ENCODE peak calls at places on chromosome 6, in five cellular contexts. One of them, this sample, is unnamed.
A peak's percentile ranks its signal among the peaks of the same experiment; 100 is the strongest.

GRCh38 chr6:57130784-57131183 is 40.8 kb downstream of the ZNF451 start:
- DNase-seq in heart left ventricle: no peak
- DNase-seq in stimulated activated CD8-positive, alpha-beta memory T cell treated with anti-CD3 and anti-CD28 coated beads, Interleukin-4, amount 100 ng/mL, for 1 hour: no peak
- DNase-seq in astrocyte of the spinal cord: no peak
- DNase-seq in neural progenitor cell: no peak
- DNase-seq in this sample: no peak

GRCh38 chr6:84492246-84493135 is 265.0 kb upstream of the CEP162 start:
- DNase-seq in heart left ventricle: no peak
- DNase-seq in stimulated activated CD8-positive, alpha-beta memory T cell treated with anti-CD3 and anti-CD28 coated beads, Interleukin-4, amount 100 ng/mL, for 1 hour: no peak
- DNase-seq in astrocyte of the spinal cord: peak; percentile 5
- DNase-seq in neural progenitor cell: no peak
- DNase-seq in this sample: peak; percentile 39

GRCh38 chr6:156731436-156731835 is 45.7 kb upstream of the ARID1B start:
- DNase-seq in heart left ventricle: no peak
- DNase-seq in stimulated activated CD8-positive, alpha-beta memory T cell treated with anti-CD3 and anti-CD28 coated beads, Interleukin-4, amount 100 ng/mL, for 1 hour: no peak
- DNase-seq in astrocyte of the spinal cord: peak; percentile 27
- DNase-seq in neural progenitor cell: peak; percentile 63
- DNase-seq in this sample: peak; percentile 27

GRCh38 chr6:132190815-132191175 is 210.5 kb downstream of the MOXD1 start:
- DNase-seq in heart left ventricle: no peak
- DNase-seq in stimulated activated CD8-positive, alpha-beta memory T cell treated with anti-CD3 and anti-CD28 coated beads, Interleukin-4, amount 100 ng/mL, for 1 hour: no peak
- DNase-seq in astrocyte of the spinal cord: peak; percentile 72
- DNase-seq in neural progenitor cell: no peak
- DNase-seq in this sample: peak; percentile 61

GRCh38 chr6:13526718-13527668 is 39.6 kb upstream of the GFOD1 start:
- DNase-seq in heart left ventricle: peak; percentile 52
- DNase-seq in stimulated activated CD8-positive, alpha-beta memory T cell treated with anti-CD3 and anti-CD28 coated beads, Interleukin-4, amount 100 ng/mL, for 1 hour: no peak
- DNase-seq in astrocyte of the spinal cord: no peak
- DNase-seq in neural progenitor cell: no peak
- DNase-seq in this sample: no peak

GRCh38 chr6:138382498-138383265 is 5.0 kb downstream of the SMIM28 start:
- DNase-seq in heart left ventricle: no peak
- DNase-seq in stimulated activated CD8-positive, alpha-beta memory T cell treated with anti-CD3 and anti-CD28 coated beads, Interleukin-4, amount 100 ng/mL, for 1 hour: no peak
- DNase-seq in astrocyte of the spinal cord: no peak
- DNase-seq in neural progenitor cell: no peak
- DNase-seq in this sample: no peak

GRCh38 chr6:121886223-121886830 is 450.9 kb downstream of the GJA1 start:
- DNase-seq in heart left ventricle: no peak
- DNase-seq in stimulated activated CD8-positive, alpha-beta memory T cell treated with anti-CD3 and anti-CD28 coated beads, Interleukin-4, amount 100 ng/mL, for 1 hour: no peak
- DNase-seq in astrocyte of the spinal cord: no peak
- DNase-seq in neural progenitor cell: no peak
- DNase-seq in this sample: peak; percentile 45

GRCh38 chr6:52195886-52196285 is 9.7 kb downstream of the IL17A start:
- DNase-seq in heart left ventricle: no peak
- DNase-seq in stimulated activated CD8-positive, alpha-beta memory T cell treated with anti-CD3 and anti-CD28 coated beads, Interleukin-4, amount 100 ng/mL, for 1 hour: no peak
- DNase-seq in astrocyte of the spinal cord: no peak
- DNase-seq in neural progenitor cell: no peak
- DNase-seq in this sample: no peak

GRCh38 chr6:56594699-56595098 is 48.0 kb downstream of the DST start:
- DNase-seq in heart left ventricle: no peak
- DNase-seq in stimulated activated CD8-positive, alpha-beta memory T cell treated with anti-CD3 and anti-CD28 coated beads, Interleukin-4, amount 100 ng/mL, for 1 hour: no peak
- DNase-seq in astrocyte of the spinal cord: no peak
- DNase-seq in neural progenitor cell: no peak
- DNase-seq in this sample: no peak

GRCh38 chr6:35664945-35665344 is 23.8 kb downstream of the FKBP5 start:
- DNase-seq in heart left ventricle: no peak
- DNase-seq in stimulated activated CD8-positive, alpha-beta memory T cell treated with anti-CD3 and anti-CD28 coated beads, Interleukin-4, amount 100 ng/mL, for 1 hour: no peak
- DNase-seq in astrocyte of the spinal cord: no peak
- DNase-seq in neural progenitor cell: no peak
- DNase-seq in this sample: no peak

GRCh38 chr6:55433446-55434130 is 106.3 kb downstream of the GFRAL start:
- DNase-seq in heart left ventricle: no peak
- DNase-seq in stimulated activated CD8-positive, alpha-beta memory T cell treated with anti-CD3 and anti-CD28 coated beads, Interleukin-4, amount 100 ng/mL, for 1 hour: no peak
- DNase-seq in astrocyte of the spinal cord: peak; percentile 40
- DNase-seq in neural progenitor cell: peak; percentile 50
- DNase-seq in this sample: peak; percentile 66

GRCh38 chr6:48378874-48379407 is 267.9 kb upstream of the PTCHD4 start:
- DNase-seq in heart left ventricle: no peak
- DNase-seq in stimulated activated CD8-positive, alpha-beta memory T cell treated with anti-CD3 and anti-CD28 coated beads, Interleukin-4, amount 100 ng/mL, for 1 hour: no peak
- DNase-seq in astrocyte of the spinal cord: no peak
- DNase-seq in neural progenitor cell: no peak
- DNase-seq in this sample: no peak

GRCh38 chr6:27374824-27375612 is 13.5 kb upstream of the ZNF391 start:
- DNase-seq in heart left ventricle: peak; percentile 86
- DNase-seq in stimulated activated CD8-positive, alpha-beta memory T cell treated with anti-CD3 and anti-CD28 coated beads, Interleukin-4, amount 100 ng/mL, for 1 hour: peak; percentile 31
- DNase-seq in astrocyte of the spinal cord: peak; percentile 33
- DNase-seq in neural progenitor cell: peak; percentile 92
- DNase-seq in this sample: peak; percentile 47

GRCh38 chr6:81694855-81695254 is 57.6 kb downstream of the TENT5A start:
- DNase-seq in heart left ventricle: no peak
- DNase-seq in stimulated activated CD8-positive, alpha-beta memory T cell treated with anti-CD3 and anti-CD28 coated beads, Interleukin-4, amount 100 ng/mL, for 1 hour: no peak
- DNase-seq in astrocyte of the spinal cord: no peak
- DNase-seq in neural progenitor cell: no peak
- DNase-seq in this sample: no peak

GRCh38 chr6:165880721-165881120 is 217.7 kb upstream of the PDE10A start:
- DNase-seq in heart left ventricle: no peak
- DNase-seq in stimulated activated CD8-positive, alpha-beta memory T cell treated with anti-CD3 and anti-CD28 coated beads, Interleukin-4, amount 100 ng/mL, for 1 hour: no peak
- DNase-seq in astrocyte of the spinal cord: no peak
- DNase-seq in neural progenitor cell: no peak
- DNase-seq in this sample: no peak

GRCh38 chr6:16785496-16785895 is 24.2 kb upstream of the ATXN1 start:
- DNase-seq in heart left ventricle: no peak
- DNase-seq in stimulated activated CD8-positive, alpha-beta memory T cell treated with anti-CD3 and anti-CD28 coated beads, Interleukin-4, amount 100 ng/mL, for 1 hour: no peak
- DNase-seq in astrocyte of the spinal cord: no peak
- DNase-seq in neural progenitor cell: no peak
- DNase-seq in this sample: no peak

GRCh38 chr6:98590957-98591356 is 243.4 kb upstream of the POU3F2 start:
- DNase-seq in heart left ventricle: no peak
- DNase-seq in stimulated activated CD8-positive, alpha-beta memory T cell treated with anti-CD3 and anti-CD28 coated beads, Interleukin-4, amount 100 ng/mL, for 1 hour: no peak
- DNase-seq in astrocyte of the spinal cord: no peak
- DNase-seq in neural progenitor cell: no peak
- DNase-seq in this sample: no peak